ENCODE peak calls at places on chromosomes 2 and 18, in five cellular contexts. One of them, this sample, is unnamed.

GRCh38 chr2:11870064-11870463 is 123.6 kb downstream of the LPIN1 start:
- DNase-seq in activated CD8-positive, alpha-beta memory T cell treated with anti-CD3 and anti-CD28 coated beads for 1 hour: no peak
- DNase-seq in BJ: no peak
- DNase-seq in frontal cortex: no peak
- DNase-seq in T-helper 1 cell: no peak
- DNase-seq in this sample: no peak

GRCh38 chr2:5696741-5697521 is 4.7 kb downstream of the SOX11 start:
- DNase-seq in activated CD8-positive, alpha-beta memory T cell treated with anti-CD3 and anti-CD28 coated beads for 1 hour: no peak
- DNase-seq in BJ: no peak
- DNase-seq in frontal cortex: peak; percentile 55
- DNase-seq in T-helper 1 cell: no peak
- DNase-seq in this sample: no peak

GRCh38 chr18:79857082-79857661 is 59.4 kb downstream of the KCNG2 start:
- DNase-seq in activated CD8-positive, alpha-beta memory T cell treated with anti-CD3 and anti-CD28 coated beads for 1 hour: no peak
- DNase-seq in BJ: no peak
- DNase-seq in frontal cortex: peak; percentile 71
- DNase-seq in T-helper 1 cell: no peak
- DNase-seq in this sample: no peak

GRCh38 chr2:7907041-7907440 is 774.8 kb upstream of the ID2 start:
- DNase-seq in activated CD8-positive, alpha-beta memory T cell treated with anti-CD3 and anti-CD28 coated beads for 1 hour: no peak
- DNase-seq in BJ: no peak
- DNase-seq in frontal cortex: no peak
- DNase-seq in T-helper 1 cell: no peak
- DNase-seq in this sample: no peak

GRCh38 chr2:175430236-175430635 is 248.7 kb upstream of the ATP5MC3 start:
- DNase-seq in activated CD8-positive, alpha-beta memory T cell treated with anti-CD3 and anti-CD28 coated beads for 1 hour: no peak
- DNase-seq in BJ: no peak
- DNase-seq in frontal cortex: no peak
- DNase-seq in T-helper 1 cell: no peak
- DNase-seq in this sample: no peak

GRCh38 chr2:161165811-161166210 is 5.6 kb downstream of the TANK start:
- DNase-seq in activated CD8-positive, alpha-beta memory T cell treated with anti-CD3 and anti-CD28 coated beads for 1 hour: no peak
- DNase-seq in BJ: no peak
- DNase-seq in frontal cortex: no peak
- DNase-seq in T-helper 1 cell: no peak
- DNase-seq in this sample: no peak

GRCh38 chr2:3361518-3362438 is 15.8 kb downstream of the EIPR1 start:
- DNase-seq in activated CD8-positive, alpha-beta memory T cell treated with anti-CD3 and anti-CD28 coated beads for 1 hour: no peak
- DNase-seq in BJ: no peak
- DNase-seq in frontal cortex: no peak
- DNase-seq in T-helper 1 cell: no peak
- DNase-seq in this sample: no peak

GRCh38 chr2:27779417-27780055 is 8.0 kb downstream of the MRPL33 start:
- DNase-seq in activated CD8-positive, alpha-beta memory T cell treated with anti-CD3 and anti-CD28 coated beads for 1 hour: no peak
- DNase-seq in BJ: no peak
- DNase-seq in frontal cortex: no peak
- DNase-seq in T-helper 1 cell: no peak
- DNase-seq in this sample: no peak

GRCh38 chr18:56085561-56085960 is 497.6 kb upstream of the TCF4 start:
- DNase-seq in activated CD8-positive, alpha-beta memory T cell treated with anti-CD3 and anti-CD28 coated beads for 1 hour: no peak
- DNase-seq in BJ: no peak
- DNase-seq in frontal cortex: no peak
- DNase-seq in T-helper 1 cell: no peak
- DNase-seq in this sample: no peak

GRCh38 chr2:209523041-209523740 is 99.3 kb downstream of the MAP2 start:
- DNase-seq in activated CD8-positive, alpha-beta memory T cell treated with anti-CD3 and anti-CD28 coated beads for 1 hour: no peak
- DNase-seq in BJ: no peak
- DNase-seq in frontal cortex: no peak
- DNase-seq in T-helper 1 cell: no peak
- DNase-seq in this sample: no peak

This sample was measured in cortex of kidney.